ENCODE peak calls at places on chromosomes 16 and 17, in five cellular contexts. N is nephron progenitor cell, L is HCT116, M is suprapubic skin, Z is K562. A is an unnamed sample.
A peak's percentile ranks its signal among the peaks of the same experiment; 100 is the strongest.

GRCh38 chr17:31148205-31148604 is 53.4 kb downstream of the NF1 start:
- DNase-seq in L (no peak), M (no peak), N (no peak), Z (peak; percentile 38), A (no peak)

GRCh38 chr17:67289174-67289876 is 44.3 kb upstream of the HELZ start:
- DNase-seq in L (no peak), Z (no peak), N (peak; percentile 22), M (peak; percentile 70), A (no peak)

GRCh38 chr17:29154516-29155234 is 25.5 kb downstream of the MYO18A start:
- DNase-seq in N (no peak), L (no peak), Z (no peak), M (no peak), A (no peak)

GRCh38 chr17:45020354-45021138 is 30.9 kb downstream of the DCAKD start:
- DNase-seq in Z (no peak), L (no peak), M (no peak), N (peak; percentile 49), A (no peak)

GRCh38 chr17:44543213-44543904 is 13.9 kb upstream of the FZD2 start:
- DNase-seq in Z (no peak), M (no peak), L (no peak), N (peak; percentile 65), A (no peak)

GRCh38 chr17:60538726-60539125 is 12.7 kb upstream of the APPBP2 start:
- DNase-seq in Z (no peak), N (no peak), M (no peak), L (no peak), A (no peak)

GRCh38 chr16:715448-716249 is 731 bp downstream of the METRN start:
- DNase-seq in M (no peak), L (no peak), N (peak; percentile 73), Z (peak; percentile 70), A (no peak)

GRCh38 chr16:86891121-86891520 is 312.8 kb downstream of the FOXL1 start:
- DNase-seq in N (no peak), L (no peak), Z (no peak), M (no peak), A (no peak)

GRCh38 chr17:76840443-76840767 is 27.8 kb upstream of the MGAT5B start:
- DNase-seq in N (no peak), Z (no peak), M (no peak), L (no peak), A (no peak)

GRCh38 chr17:51356084-51356410 is 95.7 kb downstream of the UTP18 start:
- DNase-seq in L (no peak), M (no peak), N (no peak), Z (no peak), A (no peak)

GRCh38 chr16:22092143-22092933 is at the start of gene VWA3A:
- DNase-seq in M (no peak), L (no peak), N (peak; percentile 50), Z (no peak), A (no peak)

GRCh38 chr16:71895679-71896385 is 501 bp downstream of the IST1 start:
- DNase-seq in N (peak; percentile 57), Z (peak; percentile 58), M (peak; percentile 78), L (no peak), A (no peak)

GRCh38 chr17:63557416-63557815 is 7.1 kb downstream of the DCAF7 start:
- DNase-seq in Z (no peak), L (no peak), M (no peak), N (no peak), A (no peak)

GRCh38 chr17:50834786-50835562 is 412 bp upstream of the WFIKKN2 start:
- DNase-seq in N (peak; percentile 52), L (no peak), M (peak; percentile 56), Z (no peak), A (no peak)

GRCh38 chr17:35743911-35744328 is 9.1 kb downstream of the GAS2L2 start:
- DNase-seq in Z (peak; percentile 45), L (no peak), M (peak; percentile 42), N (peak; percentile 80), A (peak; percentile 49)

GRCh38 chr16:68088130-68088972 is 3.2 kb downstream of the NFATC3 start:
- DNase-seq in Z (peak; percentile 40), L (no peak), M (no peak), N (no peak), A (no peak)

GRCh38 chr16:720990-721764 is at the start of gene ANTKMT:
- DNase-seq in L (no peak), Z (peak; percentile 97), N (peak; percentile 93), M (no peak), A (peak; percentile 73)

GRCh38 chr16:22652463-22652845 is 141.8 kb downstream of the NPIPB5 start:
- DNase-seq in M (no peak), N (no peak), Z (no peak), L (no peak), A (no peak)

GRCh38 chr16:67430504-67431076 is 331 bp upstream of the HSD11B2 start:
- DNase-seq in Z (no peak), M (no peak), N (peak; percentile 56), L (no peak), A (no peak)

GRCh38 chr16:7313170-7313569 is 19.5 kb upstream of the RBFOX1 start:
- DNase-seq in N (peak; percentile 36), M (no peak), Z (peak; percentile 25), L (no peak), A (peak; percentile 22)

GRCh38 chr16:19291459-19291858 is 5.9 kb downstream of the CLEC19A start:
- DNase-seq in M (no peak), L (no peak), Z (no peak), N (peak; percentile 18), A (peak; percentile 31)

GRCh38 chr17:46772013-46772878 is 46.2 kb downstream of the WNT3 start:
- DNase-seq in Z (peak; percentile 63), L (no peak), M (peak; percentile 66), N (peak; percentile 61), A (peak; percentile 37)

GRCh38 chr17:43531955-43532354 is 14.2 kb downstream of the ETV4 start:
- DNase-seq in L (no peak), N (no peak), M (no peak), Z (no peak), A (no peak)

GRCh38 chr17:19260958-19261357 is 23.8 kb downstream of the EPN2 start:
- DNase-seq in M (no peak), Z (no peak), L (peak; percentile 10), N (no peak), A (no peak)

GRCh38 chr17:26792486-26792885 is 501.4 kb upstream of the WSB1 start:
- DNase-seq in Z (no peak), N (no peak), M (no peak), L (no peak), A (no peak)

GRCh38 chr17:81167194-81167524 is 1.1 kb upstream of the AATK start:
- DNase-seq in M (no peak), N (no peak), Z (no peak), L (no peak), A (no peak)

GRCh38 chr17:15123593-15124590 is 141.2 kb downstream of the PMP22 start:
- DNase-seq in M (no peak), L (no peak), N (no peak), Z (no peak), A (no peak)

GRCh38 chr16:89689142-89689541 is 2.7 kb downstream of the CDK10 start:
- DNase-seq in Z (no peak), L (no peak), N (no peak), M (no peak), A (no peak)

GRCh38 chr16:14004031-14004718 is 66.9 kb upstream of the MRTFB start:
- DNase-seq in N (no peak), L (no peak), Z (no peak), M (no peak), A (no peak)

GRCh38 chr17:73902416-73903181 is 258.4 kb upstream of the SDK2 start:
- DNase-seq in M (no peak), N (peak; percentile 19), Z (no peak), L (no peak), A (no peak)

GRCh38 chr16:74591914-74592650 is 14.8 kb downstream of the GLG1 start:
- DNase-seq in Z (no peak), M (no peak), N (no peak), L (no peak), A (no peak)

GRCh38 chr16:56684926-56685590 is 2.8 kb downstream of the MT1X start:
- DNase-seq in Z (no peak), L (no peak), M (no peak), N (no peak), A (no peak)

GRCh38 chr17:22570144-22570845 is 878.0 kb downstream of the KCNJ18 start:
- DNase-seq in Z (no peak), M (no peak), L (no peak), N (no peak), A (no peak)

GRCh38 chr17:71192848-71193247 is 928.0 kb upstream of the SOX9 start:
- DNase-seq in M (no peak), Z (no peak), N (no peak), L (no peak), A (no peak)
- TF ChIP-seq CTCF in M (no peak), Z (no peak), N (no peak), L (no peak), A (no peak)

GRCh38 chr17:78723001-78723796 is 58.9 kb downstream of the CYTH1 start:
- DNase-seq in L (no peak), N (peak; percentile 70), M (no peak), Z (no peak), A (peak; percentile 62)
- TF ChIP-seq CTCF in L (no peak), N (no peak), M (no peak), Z (no peak), A (no peak)

DNA sequence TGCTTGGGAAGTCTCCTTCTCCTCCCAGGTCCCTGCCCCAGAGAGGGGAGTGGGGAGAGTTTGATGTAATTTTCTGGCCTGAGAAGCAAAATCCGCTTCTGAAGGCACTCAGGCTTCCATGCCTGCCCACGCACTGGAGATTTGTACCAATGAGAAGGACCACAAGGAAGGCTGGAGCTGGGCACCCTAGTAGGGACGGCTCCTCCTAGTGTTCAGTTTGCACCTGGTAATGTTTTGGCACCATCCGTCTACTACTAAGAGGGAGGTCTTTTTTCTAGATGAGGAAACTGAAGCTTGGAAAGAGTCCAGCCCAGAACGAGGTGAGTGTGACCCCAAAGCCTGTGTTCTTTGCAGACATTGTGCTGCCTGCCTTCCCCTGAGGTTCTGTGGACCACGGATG is 83.6 kb upstream of the NLRP1 start:
- DNase-seq in L (peak; percentile 19), M (no peak), N (no peak), Z (peak; percentile 5), A (no peak)
- TF ChIP-seq CTCF in L (peak; percentile 15), M (no peak), N (no peak), Z (peak; percentile 32), A (peak; percentile 23)

DNA sequence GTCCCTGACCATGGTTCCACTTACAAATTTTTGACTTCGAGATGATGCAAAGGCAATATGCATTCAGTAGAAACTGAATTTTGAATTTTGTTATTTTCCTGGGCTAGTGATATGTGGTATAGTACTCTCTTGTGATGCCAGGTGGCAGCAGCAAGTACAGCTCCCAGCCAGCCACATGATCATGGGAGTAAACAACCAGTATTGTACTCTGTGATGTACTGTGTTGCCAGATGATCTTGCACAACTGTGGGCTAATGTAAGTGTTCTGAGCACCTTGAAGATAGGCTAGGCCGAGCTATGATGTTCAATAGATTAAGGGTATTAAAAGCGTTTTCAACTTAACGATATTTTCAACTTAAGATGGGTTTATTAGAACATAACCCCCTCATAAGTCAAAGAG is 250.8 kb downstream of the STX8 start:
- DNase-seq in L (no peak), M (no peak), Z (no peak), N (no peak), A (no peak)
- TF ChIP-seq CTCF in L (no peak), M (no peak), Z (no peak), N (no peak), A (no peak)

DNA sequence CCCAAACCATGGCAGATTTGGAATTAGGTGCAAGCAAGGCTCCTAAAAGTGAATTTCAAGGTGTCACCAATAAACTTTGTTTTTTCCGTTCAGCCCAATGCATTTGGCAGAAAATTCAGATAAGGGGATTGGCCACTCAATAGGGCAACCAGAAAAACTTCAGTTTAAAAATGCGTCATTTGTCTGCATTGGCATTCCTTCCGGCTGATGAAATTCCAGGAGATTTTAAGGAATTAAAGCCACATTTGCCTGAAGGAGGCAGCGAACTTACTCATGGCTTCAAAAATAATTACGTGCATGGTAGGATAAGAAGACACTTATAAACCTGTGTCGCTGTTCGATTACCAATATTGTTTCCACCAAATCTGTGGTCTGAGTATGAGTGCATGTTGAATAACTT is 151.9 kb downstream of the SALL1 start:
- DNase-seq in N (no peak), Z (no peak), M (no peak), L (no peak), A (no peak)
- TF ChIP-seq CTCF in N (no peak), Z (no peak), M (no peak), L (no peak), A (no peak)

A was measured in neural crest cell.